ENCODE peak calls at places on chromosomes 2 and 18, in ten cellular contexts. P, H, F, L, O, D, B, C, Q and J are unnamed samples.

GRCh38 chr2:224252601-224253000 is 149.3 kb downstream of the FAM124B start:
- DNase-seq in C (no peak), P (no peak), H (no peak), L (no peak), O (no peak), B (no peak), D (no peak), Q (no peak), F (no peak), J (no peak)

GRCh38 chr2:56684371-56684770 is 500.6 kb downstream of the CCDC85A start:
- DNase-seq in H (no peak), Q (no peak), P (no peak), F (no peak), C (no peak), D (no peak), L (no peak), O (no peak), B (no peak), J (no peak)

GRCh38 chr2:187519419-187520120 is 34.7 kb downstream of the TFPI start:
- DNase-seq in Q (no peak), D (no peak), P (no peak), C (no peak), F (no peak), B (no peak), O (peak; percentile 45), L (no peak), H (no peak), J (no peak)

GRCh38 chr2:12131975-12132374 is 385.5 kb downstream of the LPIN1 start:
- DNase-seq in L (no peak), H (no peak), Q (no peak), D (no peak), P (no peak), O (no peak), B (no peak), F (no peak), C (no peak), J (no peak)

GRCh38 chr2:241036397-241036963 is 38.1 kb downstream of the SNED1 start:
- DNase-seq in O (no peak), H (peak; percentile 61), Q (no peak), F (peak; percentile 69), D (no peak), B (no peak), C (peak; percentile 87), L (no peak), P (no peak), J (no peak)

GRCh38 chr2:172253190-172254052 is 150.7 kb upstream of the DLX2 start:
- DNase-seq in L (peak; percentile 99), B (no peak), F (no peak), H (peak; percentile 13), P (peak; percentile 93), Q (no peak), D (peak; percentile 56), O (no peak), C (no peak), J (no peak)

GRCh38 chr18:79519751-79520472 is 124.2 kb downstream of the NFATC1 start:
- DNase-seq in D (no peak), P (peak; percentile 18), L (no peak), H (no peak), O (no peak), B (peak; percentile 15), Q (no peak), F (peak; percentile 18), C (peak; percentile 80), J (no peak)

GRCh38 chr2:163401481-163401880 is 334.3 kb downstream of the FIGN start:
- DNase-seq in L (peak; percentile 62), Q (no peak), O (no peak), C (no peak), B (no peak), F (no peak), P (peak; percentile 1), H (no peak), D (no peak), J (no peak)

GRCh38 chr2:236117861-236118269 is 50.3 kb downstream of the GBX2 start:
- DNase-seq in D (no peak), B (no peak), C (no peak), F (no peak), H (no peak), P (no peak), L (no peak), Q (no peak), O (no peak), J (no peak)

GRCh38 chr2:235026137-235026536 is 74.3 kb downstream of the SH3BP4 start:
- DNase-seq in L (peak; percentile 78), H (no peak), C (no peak), F (no peak), B (no peak), O (no peak), D (no peak), Q (no peak), P (peak; percentile 25), J (no peak)

GRCh38 chr2:42100696-42101585 is 53.1 kb downstream of the PKDCC start:
- DNase-seq in P (peak; percentile 80), O (no peak), L (peak; percentile 70), B (peak; percentile 70), Q (no peak), C (peak; percentile 93), F (peak; percentile 74), D (no peak), H (peak; percentile 76), J (no peak)

GRCh38 chr2:239664216-239664785 is 263.5 kb upstream of the HDAC4 start:
- DNase-seq in Q (no peak), L (no peak), F (no peak), O (no peak), B (no peak), H (no peak), C (no peak), P (no peak), D (no peak), J (no peak)

GRCh38 chr2:37350034-37350433 is 5.6 kb downstream of the QPCT start:
- DNase-seq in P (no peak), C (no peak), H (no peak), D (no peak), O (peak; percentile 81), L (no peak), F (no peak), Q (no peak), B (no peak), J (no peak)